ENCODE peak calls at places on chromosomes 4 and X, in nine cellular contexts. Y is GM23248, F is pancreas, C is GM23338, J is ovary, S is tibial artery, U is stomach, A is body of pancreas, L is cardiac muscle cell. D is an unnamed sample. For H3K4me1, the result is how much of the 10 kb centered on the place peaks cover.

GRCh38 chrX:23783569-23784486 is 855 bp downstream of the SAT1 start:
- DNase-seq in S (no peak), J (no peak), Y (peak), C (no peak), F (peak), A (no peak), L (peak), U (no peak), D (no peak)

GRCh38 chrX:153647461-153648357 is 706 bp downstream of the DUSP9 start:
- DNase-seq in A (peak), S (no peak), F (no peak), L (no peak), U (no peak), J (peak), Y (peak), C (no peak), D (no peak)

GRCh38 chr4:173752610-173753009 is 222.6 kb upstream of the HAND2 start:
- DNase-seq in F (peak), Y (peak), L (peak), J (no peak), A (peak), S (no peak), C (peak), U (no peak), D (no peak)

GRCh38 chr4:107951551-107951950 is 20.2 kb downstream of the CYP2U1 start:
- DNase-seq in S (no peak), C (no peak), U (no peak), L (peak), J (no peak), Y (peak), A (no peak), F (no peak), D (no peak)

GRCh38 chr4:189202182-189202868 is 738.3 kb upstream of the FRG1 start:
- DNase-seq in U (peak), F (peak), L (peak), A (peak), C (peak), Y (peak), S (peak), J (peak), D (peak)

GRCh38 chr4:123600426-123600825 is 203.8 kb downstream of the SPRY1 start:
- DNase-seq in Y (no peak), A (no peak), L (peak), C (peak), J (no peak), U (no peak), F (no peak), S (no peak), D (no peak)

GRCh38 chr4:139015948-139016451 is 419 bp downstream of the NOCT start:
- DNase-seq in S (peak), J (peak), Y (peak), L (peak), A (peak), F (no peak), C (peak), U (peak), D (no peak)

GRCh38 chrX:150455220-150455618 is 92.1 kb downstream of the MAMLD1 start:
- DNase-seq in Y (no peak), A (no peak), U (no peak), F (no peak), J (no peak), L (no peak), C (no peak), S (no peak), D (no peak)

GRCh38 chrX:35726176-35726575 is 72.0 kb upstream of the MAGEB16 start:
- DNase-seq in F (peak), C (peak), U (no peak), S (no peak), Y (peak), L (peak), A (peak), J (no peak), D (no peak)

GRCh38 chrX:121642415-121642814 is 595.0 kb downstream of the GLUD2 start:
- DNase-seq in L (peak), C (no peak), Y (peak), A (no peak), U (no peak), S (no peak), F (no peak), J (no peak), D (no peak)

GRCh38 chr4:176726803-176727202 is 65.9 kb downstream of the VEGFC start:
- DNase-seq in J (peak), C (no peak), L (peak), F (no peak), A (no peak), S (no peak), U (no peak), Y (no peak), D (no peak)

GRCh38 chrX:8879750-8880149 is 78.6 kb upstream of the FAM9A start:
- DNase-seq in A (peak), J (no peak), C (peak), S (no peak), F (peak), Y (peak), U (peak), L (peak), D (no peak)

GRCh38 chrX:7582191-7582590 is 260.8 kb upstream of the VCX start:
- DNase-seq in Y (no peak), F (no peak), C (no peak), J (no peak), S (no peak), A (no peak), L (no peak), U (no peak), D (no peak)

GRCh38 chr4:136864580-136865185 is 667.6 kb downstream of the PCDH18 start:
- DNase-seq in F (peak), C (peak), J (no peak), U (no peak), Y (peak), A (peak), S (no peak), L (peak), D (no peak)

GRCh38 chr4:95212692-95213091 is 336.1 kb downstream of the UNC5C start:
- DNase-seq in U (no peak), F (no peak), Y (no peak), S (no peak), L (no peak), C (no peak), J (no peak), A (no peak), D (no peak)

GRCh38 chrX:103254171-103254824 is 657 bp downstream of the TCEAL8 start:
- DNase-seq in Y (peak), S (peak), L (peak), A (peak), U (peak), J (peak), F (peak), C (peak), D (no peak)

GRCh38 chr4:118338981-118339765 is 13.6 kb downstream of the PRSS12 start:
- DNase-seq in Y (peak), S (no peak), A (no peak), U (no peak), F (no peak), C (no peak), L (no peak), J (no peak), D (no peak)

GRCh38 chr4:182955411-182955810 is 38.2 kb upstream of the DCTD start:
- DNase-seq in J (no peak), L (no peak), F (no peak), U (no peak), A (no peak), S (no peak), Y (peak), C (no peak), D (no peak)

GRCh38 chrX:53695901-53696300 is 9.4 kb upstream of the HUWE1 start:
- DNase-seq in U (no peak), A (no peak), C (no peak), J (no peak), S (no peak), F (no peak), L (no peak), Y (no peak), D (no peak)

GRCh38 chr4:55575513-55575912 is 16.5 kb downstream of the PDCL2 start:
- DNase-seq in L (no peak), Y (no peak), J (no peak), U (no peak), A (no peak), S (no peak), C (no peak), F (no peak), D (no peak)
- H3K4me1 ChIP-seq in L (under half), Y (under half), J (under half), U (under half), A (under half), S (under half), C (under half), F (under half), D (under half)

DNA sequence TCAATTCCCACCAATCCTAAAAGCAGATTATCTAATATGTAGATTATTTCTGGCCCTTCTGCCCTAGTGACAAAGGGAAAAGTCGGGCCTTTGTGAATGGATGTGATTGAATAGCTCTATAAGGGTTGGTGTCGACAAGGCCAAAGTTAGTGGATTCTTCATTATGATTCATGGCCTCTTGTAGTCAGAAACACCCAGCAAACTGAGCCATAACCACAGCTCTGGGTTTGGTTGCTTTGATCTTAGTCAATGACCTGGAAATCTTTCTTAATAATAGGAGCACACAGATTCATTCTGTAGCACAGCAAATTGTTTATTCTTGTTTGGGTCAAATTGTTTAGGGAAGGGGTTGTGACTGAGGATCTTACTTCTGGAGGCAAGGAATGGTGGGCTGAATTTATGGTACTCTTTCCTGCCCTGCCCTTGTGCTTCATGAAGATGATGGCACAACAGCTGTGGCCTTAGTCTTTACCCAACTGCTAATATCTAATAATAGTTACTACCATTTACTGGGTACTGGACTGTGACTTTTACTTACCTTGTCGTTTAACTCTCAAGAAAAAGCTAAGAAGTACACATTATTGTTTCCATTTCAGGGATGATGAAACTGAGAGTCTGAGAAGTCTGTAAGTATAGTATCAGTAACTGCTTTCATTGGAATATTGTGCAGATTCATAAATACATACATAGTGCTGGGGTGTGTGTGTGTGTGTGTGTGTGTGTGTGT is 74.0 kb downstream of the AFF2 start:
- DNase-seq in U (no peak), F (no peak), Y (peak), L (no peak), C (no peak), A (no peak), J (no peak), S (no peak), D (no peak)
- H3K4me1 ChIP-seq in U (under half), F (under half), Y (under half), L (under half), C (under half), A (under half), J (under half), S (under half), D (under half)

DNA sequence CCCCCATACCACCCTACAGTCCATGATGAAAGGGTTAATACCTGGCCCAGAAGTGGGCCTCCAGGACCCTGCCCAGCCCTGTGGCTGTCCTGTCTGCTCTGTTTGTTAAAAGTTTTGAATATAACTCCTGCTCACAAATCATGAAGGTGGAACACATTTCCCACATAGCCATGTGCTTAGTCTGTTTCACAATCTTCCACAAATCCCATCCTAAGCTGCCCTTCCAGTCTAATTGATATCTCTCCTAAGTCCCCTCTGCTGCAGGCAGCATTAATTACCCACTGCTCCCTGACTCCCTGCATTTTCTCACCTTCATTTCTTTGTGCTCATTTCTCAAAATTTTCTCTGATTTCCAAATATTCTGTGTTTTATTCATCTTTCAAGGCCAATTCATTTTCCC is 142.6 kb downstream of the AASDH start:
- DNase-seq in C (no peak), Y (no peak), L (no peak), A (no peak), S (no peak), U (no peak), J (no peak), F (no peak), D (no peak)
- H3K4me1 ChIP-seq in C (under half), Y (under half), L (under half), A (under half), S (under half), U (under half), J (under half), F (under half), D (under half)

DNA sequence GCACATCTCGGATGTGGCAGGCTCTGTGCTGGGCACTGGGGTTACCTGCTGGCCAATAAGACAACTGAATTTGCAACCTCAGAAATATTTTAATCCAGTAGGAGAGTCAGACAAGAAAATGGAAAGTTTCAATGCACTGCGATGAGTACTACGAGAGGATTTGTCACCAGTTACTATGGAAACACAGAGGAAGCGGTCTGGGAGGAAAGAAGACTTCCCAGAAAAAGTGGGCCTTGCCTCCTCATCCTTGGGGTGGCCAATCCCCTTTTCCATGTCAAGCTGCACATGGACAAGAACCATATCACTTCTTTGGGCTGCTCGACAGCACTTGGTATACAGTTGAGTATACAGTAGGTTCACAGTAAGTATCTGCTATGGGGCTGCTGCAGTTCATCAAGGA is 67.6 kb downstream of the FAM184B start:
- DNase-seq in S (no peak), J (no peak), U (no peak), F (no peak), L (no peak), Y (no peak), C (no peak), A (no peak), D (no peak)
- H3K4me1 ChIP-seq in S (under half), J (under half), U (under half), F (under half), L (under half), Y (under half), C (under half), A (under half), D (under half)

D was measured in thoracic aorta.